ENCODE peak calls at places on chromosome 18, in six cellular contexts. R is H9; C is ovary; U is CD8-positive, alpha-beta T cell; W is GM20000; M is HFF-Myc. J is an unnamed sample.

GRCh38 chr18:59870623-59871130 is 29.1 kb upstream of the PMAIP1 start:
- DNase-seq in R (no peak), C (no peak), U (no peak), W (no peak), M (no peak), J (no peak)

GRCh38 chr18:48229445-48230052 is 179.6 kb downstream of the ZBTB7C start:
- DNase-seq in R (no peak), C (no peak), U (no peak), W (no peak), M (no peak), J (no peak)

GRCh38 chr18:71673498-71673897 is 870.6 kb downstream of the CBLN2 start:
- DNase-seq in R (no peak), C (no peak), U (no peak), W (no peak), M (no peak), J (no peak)

GRCh38 chr18:79664525-79665125 is 15.0 kb upstream of the CTDP1 start:
- DNase-seq in R (no peak), C (no peak), U (no peak), W (no peak), M (peak), J (no peak)

GRCh38 chr18:23498877-23499570 is 4.3 kb upstream of the RMC1 start:
- DNase-seq in R (peak), C (peak), U (peak), W (peak), M (peak), J (peak)

GRCh38 chr18:76490701-76491171 is 4.3 kb downstream of the ZNF516 start:
- DNase-seq in R (no peak), C (peak), U (peak), W (peak), M (no peak), J (no peak)

GRCh38 chr18:35376393-35376741 is 770 bp downstream of the ZNF396 start:
- DNase-seq in R (peak), C (no peak), U (no peak), W (peak), M (no peak), J (no peak)

GRCh38 chr18:39455300-39455699 is 1889.7 kb upstream of the CELF4 start:
- DNase-seq in R (no peak), C (no peak), U (no peak), W (no peak), M (no peak), J (no peak)

GRCh38 chr18:43277164-43277600 is at the start of gene SYT4:
- DNase-seq in R (peak), C (peak), U (peak), W (no peak), M (no peak), J (no peak)

GRCh38 chr18:74530584-74530862 is 3.8 kb upstream of the CNDP1 start:
- DNase-seq in R (no peak), C (no peak), U (no peak), W (no peak), M (no peak), J (no peak)

GRCh38 chr18:44839239-44839666 is 158.6 kb downstream of the SETBP1 start:
- DNase-seq in R (peak), C (peak), U (peak), W (peak), M (no peak), J (no peak)

GRCh38 chr18:31576670-31577069 is 15.0 kb upstream of the TTR start:
- DNase-seq in R (no peak), C (no peak), U (no peak), W (no peak), M (no peak), J (no peak)

GRCh38 chr18:62009521-62009920 is 116.7 kb upstream of the RNF152 start:
- DNase-seq in R (no peak), C (no peak), U (no peak), W (no peak), M (no peak), J (no peak)

GRCh38 chr18:74430231-74430630 is 26.9 kb downstream of the DIPK1C start:
- DNase-seq in R (no peak), C (no peak), U (no peak), W (no peak), M (no peak), J (no peak)

GRCh38 chr18:57951110-57951796 is 92.8 kb upstream of the NEDD4L start:
- DNase-seq in R (no peak), C (no peak), U (no peak), W (no peak), M (no peak), J (peak)

GRCh38 chr18:36499938-36500337 is 202.4 kb downstream of the FHOD3 start:
- DNase-seq in R (no peak), C (no peak), U (no peak), W (peak), M (no peak), J (no peak)

GRCh38 chr18:49250819-49251388 is 209.5 kb downstream of the DYM start:
- DNase-seq in R (no peak), C (no peak), U (no peak), W (no peak), M (no peak), J (no peak)

GRCh38 chr18:38688402-38688801 is 1122.8 kb upstream of the CELF4 start:
- DNase-seq in R (no peak), C (no peak), U (no peak), W (no peak), M (no peak), J (no peak)

GRCh38 chr18:10374615-10375295 is 79.7 kb upstream of the APCDD1 start:
- DNase-seq in R (peak), C (no peak), U (no peak), W (no peak), M (peak), J (no peak)

GRCh38 chr18:79851489-79851888 is 53.8 kb downstream of the KCNG2 start:
- DNase-seq in R (no peak), C (no peak), U (no peak), W (no peak), M (no peak), J (no peak)

GRCh38 chr18:44803019-44803650 is 122.4 kb downstream of the SETBP1 start:
- DNase-seq in R (no peak), C (peak), U (no peak), W (no peak), M (no peak), J (no peak)

GRCh38 chr18:33034941-33035340 is 262.1 kb upstream of the KLHL14 start:
- DNase-seq in R (no peak), C (no peak), U (no peak), W (no peak), M (no peak), J (no peak)

GRCh38 chr18:11310476-11311086 is 161.2 kb upstream of the PIEZO2 start:
- DNase-seq in R (peak), C (no peak), U (no peak), W (peak), M (peak), J (no peak)

GRCh38 chr18:13680612-13681011 is 45.7 kb downstream of the FAM210A start:
- DNase-seq in R (peak), C (no peak), U (no peak), W (no peak), M (no peak), J (no peak)

GRCh38 chr18:49690307-49690706 is 123.0 kb downstream of the ACAA2 start:
- DNase-seq in R (no peak), C (no peak), U (no peak), W (no peak), M (peak), J (peak)

GRCh38 chr18:21267370-21267769 is 25.3 kb downstream of the GREB1L start:
- DNase-seq in R (no peak), C (no peak), U (no peak), W (no peak), M (no peak), J (no peak)

GRCh38 chr18:64854112-64854511 is 705.2 kb upstream of the LINC00305 start:
- DNase-seq in R (no peak), C (no peak), U (no peak), W (no peak), M (no peak), J (no peak)

GRCh38 chr18:73556904-73557303 is 590.7 kb downstream of the FBXO15 start:
- DNase-seq in R (no peak), C (no peak), U (no peak), W (no peak), M (no peak), J (no peak)

GRCh38 chr18:76568726-76569125 is 73.7 kb upstream of the ZNF516 start:
- DNase-seq in R (no peak), C (no peak), U (no peak), W (no peak), M (no peak), J (no peak)

GRCh38 chr18:47040982-47041381 is 5.6 kb upstream of the ELOA2 start:
- DNase-seq in R (no peak), C (no peak), U (no peak), W (no peak), M (no peak), J (no peak)

GRCh38 chr18:47036927-47037605 is 1.6 kb upstream of the ELOA2 start:
- DNase-seq in R (no peak), C (no peak), U (no peak), W (no peak), M (no peak), J (no peak)

GRCh38 chr18:47032945-47033344 is 2.5 kb downstream of the ELOA2 start:
- DNase-seq in R (no peak), C (no peak), U (no peak), W (no peak), M (no peak), J (no peak)

GRCh38 chr18:47035156-47035671 is at the start of gene ELOA2:
- DNase-seq in R (no peak), C (no peak), U (no peak), W (no peak), M (no peak), J (no peak)

GRCh38 chr18:47036298-47036874 is 965 bp upstream of the ELOA2 start:
- DNase-seq in R (no peak), C (no peak), U (no peak), W (peak), M (peak), J (no peak)
- TF ChIP-seq CTCF in R (peak), C (no peak), U (no peak), W (peak), M (peak), J (peak)

GRCh38 chr18:69900941-69901340 is 46.7 kb downstream of the CD226 start:
- DNase-seq in R (no peak), C (no peak), U (no peak), W (no peak), M (no peak), J (no peak)
- TF ChIP-seq CTCF in R (peak), C (no peak), U (no peak), W (no peak), M (no peak), J (no peak)

DNA sequence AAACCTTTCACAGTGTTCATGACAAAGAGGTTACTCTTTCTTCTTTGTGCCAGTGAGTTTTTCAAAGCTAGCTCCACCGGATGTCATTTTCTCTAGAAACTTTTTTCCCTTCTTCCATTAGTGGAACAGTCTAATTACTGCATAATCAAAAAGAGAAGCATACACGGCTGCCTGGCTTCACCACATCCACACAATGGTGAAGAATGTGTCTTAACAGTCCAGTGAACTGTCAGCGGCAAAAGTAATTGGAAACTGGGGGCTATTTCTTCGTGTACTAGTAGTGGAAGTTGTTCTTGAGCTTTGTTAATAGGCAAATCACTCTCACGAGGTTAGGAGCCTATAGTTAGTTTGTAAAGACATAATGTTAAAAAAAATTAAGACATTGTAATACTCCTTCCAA is 32.9 kb upstream of the PIK3C3 start:
- DNase-seq in R (no peak), C (no peak), U (no peak), W (no peak), M (no peak), J (no peak)
- TF ChIP-seq CTCF in R (no peak), C (no peak), U (no peak), W (no peak), M (no peak), J (no peak)

GRCh38 chr18:51563401-51563800 is 365.9 kb upstream of the MEX3C start:
- DNase-seq in R (peak), C (no peak), U (no peak), W (no peak), M (no peak), J (no peak)
- TF ChIP-seq CTCF in R (no peak), C (no peak), U (no peak), W (no peak), M (no peak), J (no peak)

GRCh38 chr18:6994719-6995430 is 122.7 kb downstream of the LAMA1 start:
- DNase-seq in R (no peak), C (no peak), U (no peak), W (no peak), M (no peak), J (no peak)

GRCh38 chr18:6997802-6998201 is 119.8 kb downstream of the LAMA1 start:
- DNase-seq in R (no peak), C (no peak), U (no peak), W (no peak), M (no peak), J (no peak)

GRCh38 chr18:7002107-7002506 is 115.5 kb downstream of the LAMA1 start:
- DNase-seq in R (peak), C (no peak), U (no peak), W (no peak), M (no peak), J (no peak)

DNA sequence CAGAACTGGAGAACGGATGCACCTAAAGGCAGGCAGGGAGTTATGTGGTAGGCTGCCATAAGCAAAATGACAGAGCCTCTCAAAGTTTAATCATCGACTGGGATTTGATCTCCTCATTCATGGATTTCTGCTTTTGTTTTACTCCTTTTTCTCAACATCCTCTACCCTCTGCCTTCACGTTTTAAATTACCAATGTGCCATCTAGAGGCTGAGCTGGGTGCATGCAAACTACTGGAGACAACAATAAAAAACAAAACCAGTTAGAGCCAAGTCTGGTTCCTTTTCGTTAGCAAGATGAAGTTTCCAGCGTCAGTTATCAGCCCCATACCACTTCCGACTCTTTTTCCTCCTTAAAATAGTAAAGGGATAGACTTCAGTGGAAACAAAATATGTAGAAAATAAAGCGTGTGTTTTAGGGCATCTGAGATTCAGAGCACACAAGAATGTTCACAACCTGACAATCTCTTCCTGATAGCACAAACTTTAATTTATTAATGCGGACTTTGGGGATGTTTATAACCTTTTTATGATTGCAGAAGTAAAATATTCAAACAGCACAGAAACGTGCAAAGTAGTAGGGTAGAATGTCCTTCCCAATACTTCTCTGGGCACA is 117.0 kb downstream of the LAMA1 start:
- DNase-seq in R (no peak), C (no peak), U (no peak), W (no peak), M (no peak), J (peak)
- TF ChIP-seq CTCF in R (peak), C (no peak), U (no peak), W (no peak), M (peak), J (peak)

DNA sequence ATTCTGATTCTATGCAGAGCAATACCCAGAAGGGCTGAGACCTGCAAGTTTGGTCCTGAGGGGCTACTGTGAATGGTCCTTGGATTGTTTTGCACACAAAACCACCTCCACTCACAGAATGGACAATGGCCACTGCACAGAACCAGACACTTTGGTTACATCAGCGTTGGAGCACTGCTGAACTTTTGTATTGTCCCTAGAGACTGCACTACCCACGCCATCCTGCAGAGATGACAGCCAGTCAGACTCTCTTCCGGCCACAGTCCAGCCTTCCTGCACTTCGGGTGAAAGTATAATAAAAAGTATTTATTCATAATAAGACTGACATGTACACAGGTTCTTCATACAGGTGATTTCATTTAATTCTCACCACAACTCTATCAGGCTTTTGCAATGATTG is 35.7 kb downstream of the CELF4 start:
- DNase-seq in R (no peak), C (no peak), U (no peak), W (peak), M (no peak), J (no peak)
- TF ChIP-seq CTCF in R (no peak), C (no peak), U (no peak), W (no peak), M (no peak), J (no peak)